ENCODE peak calls at places on chromosomes 6 and 20, in seven cellular contexts. One of them, this sample, is unnamed.
A peak's percentile ranks its signal among the peaks of the same experiment; 100 is the strongest.

GRCh38 chr6:161349886-161350285 is 76.0 kb upstream of the AGPAT4 start:
- DNase-seq in NCI-H187: no peak
- DNase-seq in hepatic stellate cell: no peak
- DNase-seq in NCI-H345: no peak
- DNase-seq in K562: no peak
- DNase-seq in tibial nerve: no peak
- DNase-seq in activated CD4-positive, alpha-beta T cell treated with anti-CD3 and anti-CD28 coated beads, Interleukin-2, amount 50 U/mL, for 1 hour: no peak
- DNase-seq in this sample: no peak

GRCh38 chr6:126657556-126658129 is 317.7 kb downstream of the CENPW start:
- DNase-seq in hepatic stellate cell: peak; percentile 11
- DNase-seq in NCI-H187: no peak
- DNase-seq in K562: no peak
- DNase-seq in activated CD4-positive, alpha-beta T cell treated with anti-CD3 and anti-CD28 coated beads, Interleukin-2, amount 50 U/mL, for 1 hour: no peak
- DNase-seq in NCI-H345: no peak
- DNase-seq in tibial nerve: no peak
- DNase-seq in this sample: no peak

GRCh38 chr6:6243846-6244245 is 76.6 kb downstream of the F13A1 start:
- DNase-seq in tibial nerve: no peak
- DNase-seq in K562: no peak
- DNase-seq in NCI-H187: no peak
- DNase-seq in hepatic stellate cell: no peak
- DNase-seq in NCI-H345: no peak
- DNase-seq in activated CD4-positive, alpha-beta T cell treated with anti-CD3 and anti-CD28 coated beads, Interleukin-2, amount 50 U/mL, for 1 hour: no peak
- DNase-seq in this sample: no peak

GRCh38 chr20:34703573-34704176 is 469 bp upstream of the TP53INP2 start:
- DNase-seq in NCI-H345: peak; percentile 40
- DNase-seq in activated CD4-positive, alpha-beta T cell treated with anti-CD3 and anti-CD28 coated beads, Interleukin-2, amount 50 U/mL, for 1 hour: no peak
- DNase-seq in hepatic stellate cell: peak; percentile 43
- DNase-seq in K562: peak; percentile 37
- DNase-seq in NCI-H187: no peak
- DNase-seq in tibial nerve: peak; percentile 17
- DNase-seq in this sample: no peak

GRCh38 chr20:12086359-12086758 is 168.7 kb downstream of the BTBD3 start:
- DNase-seq in NCI-H345: no peak
- DNase-seq in hepatic stellate cell: no peak
- DNase-seq in tibial nerve: no peak
- DNase-seq in K562: no peak
- DNase-seq in NCI-H187: no peak
- DNase-seq in activated CD4-positive, alpha-beta T cell treated with anti-CD3 and anti-CD28 coated beads, Interleukin-2, amount 50 U/mL, for 1 hour: no peak
- DNase-seq in this sample: no peak

GRCh38 chr20:1478566-1478965 is 11.9 kb upstream of the NSFL1C start:
- DNase-seq in hepatic stellate cell: peak; percentile 65
- DNase-seq in NCI-H187: no peak
- DNase-seq in NCI-H345: no peak
- DNase-seq in tibial nerve: no peak
- DNase-seq in K562: no peak
- DNase-seq in activated CD4-positive, alpha-beta T cell treated with anti-CD3 and anti-CD28 coated beads, Interleukin-2, amount 50 U/mL, for 1 hour: no peak
- DNase-seq in this sample: no peak

GRCh38 chr20:60046011-60046413 is 87.8 kb downstream of the CDH26 start:
- DNase-seq in K562: no peak
- DNase-seq in NCI-H345: no peak
- DNase-seq in NCI-H187: no peak
- DNase-seq in hepatic stellate cell: no peak
- DNase-seq in tibial nerve: no peak
- DNase-seq in activated CD4-positive, alpha-beta T cell treated with anti-CD3 and anti-CD28 coated beads, Interleukin-2, amount 50 U/mL, for 1 hour: no peak
- DNase-seq in this sample: no peak

GRCh38 chr20:35972445-35972844 is 4.1 kb downstream of the CNBD2 start:
- DNase-seq in hepatic stellate cell: no peak
- DNase-seq in NCI-H345: peak; percentile 22
- DNase-seq in NCI-H187: no peak
- DNase-seq in tibial nerve: no peak
- DNase-seq in K562: no peak
- DNase-seq in activated CD4-positive, alpha-beta T cell treated with anti-CD3 and anti-CD28 coated beads, Interleukin-2, amount 50 U/mL, for 1 hour: no peak
- DNase-seq in this sample: no peak

GRCh38 chr6:83443516-83443915 is 12.7 kb upstream of the ME1 start:
- DNase-seq in activated CD4-positive, alpha-beta T cell treated with anti-CD3 and anti-CD28 coated beads, Interleukin-2, amount 50 U/mL, for 1 hour: no peak
- DNase-seq in hepatic stellate cell: no peak
- DNase-seq in NCI-H345: no peak
- DNase-seq in K562: no peak
- DNase-seq in NCI-H187: no peak
- DNase-seq in tibial nerve: no peak
- DNase-seq in this sample: no peak

GRCh38 chr20:10538768-10539167 is 103.7 kb downstream of the SLX4IP start:
- DNase-seq in NCI-H187: no peak
- DNase-seq in hepatic stellate cell: no peak
- DNase-seq in K562: no peak
- DNase-seq in NCI-H345: no peak
- DNase-seq in tibial nerve: no peak
- DNase-seq in activated CD4-positive, alpha-beta T cell treated with anti-CD3 and anti-CD28 coated beads, Interleukin-2, amount 50 U/mL, for 1 hour: no peak
- DNase-seq in this sample: no peak

GRCh38 chr20:45341939-45342862 is 6.0 kb downstream of the SDC4 start:
- DNase-seq in activated CD4-positive, alpha-beta T cell treated with anti-CD3 and anti-CD28 coated beads, Interleukin-2, amount 50 U/mL, for 1 hour: no peak
- DNase-seq in K562: peak; percentile 53
- DNase-seq in tibial nerve: no peak
- DNase-seq in hepatic stellate cell: no peak
- DNase-seq in NCI-H345: peak; percentile 67
- DNase-seq in NCI-H187: no peak
- DNase-seq in this sample: no peak

GRCh38 chr6:43728586-43728985 is 41.0 kb upstream of the MRPS18A start:
- DNase-seq in activated CD4-positive, alpha-beta T cell treated with anti-CD3 and anti-CD28 coated beads, Interleukin-2, amount 50 U/mL, for 1 hour: no peak
- DNase-seq in tibial nerve: no peak
- DNase-seq in hepatic stellate cell: no peak
- DNase-seq in K562: no peak
- DNase-seq in NCI-H187: no peak
- DNase-seq in NCI-H345: no peak
- DNase-seq in this sample: no peak

GRCh38 chr20:46648903-46649649 is 2.2 kb downstream of the SLC13A3 start:
- DNase-seq in K562: peak; percentile 64
- DNase-seq in NCI-H345: no peak
- DNase-seq in activated CD4-positive, alpha-beta T cell treated with anti-CD3 and anti-CD28 coated beads, Interleukin-2, amount 50 U/mL, for 1 hour: no peak
- DNase-seq in hepatic stellate cell: no peak
- DNase-seq in NCI-H187: no peak
- DNase-seq in tibial nerve: no peak
- DNase-seq in this sample: no peak

GRCh38 chr6:121548146-121548545 is 112.7 kb downstream of the GJA1 start:
- DNase-seq in NCI-H187: no peak
- DNase-seq in hepatic stellate cell: no peak
- DNase-seq in K562: no peak
- DNase-seq in NCI-H345: no peak
- DNase-seq in tibial nerve: no peak
- DNase-seq in activated CD4-positive, alpha-beta T cell treated with anti-CD3 and anti-CD28 coated beads, Interleukin-2, amount 50 U/mL, for 1 hour: no peak
- DNase-seq in this sample: no peak

GRCh38 chr20:49697071-49697470 is 16.6 kb downstream of the B4GALT5 start:
- DNase-seq in tibial nerve: no peak
- DNase-seq in NCI-H187: peak; percentile 57
- DNase-seq in K562: no peak
- DNase-seq in hepatic stellate cell: no peak
- DNase-seq in NCI-H345: peak; percentile 15
- DNase-seq in activated CD4-positive, alpha-beta T cell treated with anti-CD3 and anti-CD28 coated beads, Interleukin-2, amount 50 U/mL, for 1 hour: no peak
- DNase-seq in this sample: no peak